ENCODE peak calls at places on chromosomes 6 and 20, in five cellular contexts. D is HepG2, P is H1, O is SK-N-SH, R is HCT116. Y is an unnamed sample.

GRCh38 chr6:157944983-157945931 is 36.4 kb upstream of the SYNJ2 start:
- DNase-seq in D (no peak), P (no peak), O (no peak), R (no peak), Y (no peak)

GRCh38 chr6:126716826-126717514 is 377.1 kb downstream of the CENPW start:
- DNase-seq in D (no peak), P (no peak), O (no peak), R (peak), Y (no peak)

GRCh38 chr6:30037182-30037788 is 23.8 kb upstream of the POLR1H start:
- DNase-seq in D (peak), P (no peak), O (peak), R (no peak), Y (peak)

GRCh38 chr20:33644313-33645071 is 17.6 kb upstream of the C20orf144 start:
- DNase-seq in D (no peak), P (no peak), O (no peak), R (no peak), Y (no peak)

GRCh38 chr20:20941468-20941889 is 164.7 kb downstream of the LINC00237 start:
- DNase-seq in D (peak), P (no peak), O (no peak), R (no peak), Y (no peak)

GRCh38 chr6:1348675-1349074 is 36.8 kb downstream of the FOXQ1 start:
- DNase-seq in D (no peak), P (no peak), O (no peak), R (no peak), Y (no peak)

GRCh38 chr6:99241905-99242534 is 107.5 kb downstream of the FAXC start:
- DNase-seq in D (peak), P (peak), O (peak), R (peak), Y (peak)

GRCh38 chr6:116016846-116017545 is 43.7 kb downstream of the FRK start:
- DNase-seq in D (peak), P (no peak), O (no peak), R (no peak), Y (peak)

GRCh38 chr6:159056432-159056831 is 11.6 kb upstream of the TAGAP start:
- DNase-seq in D (no peak), P (no peak), O (no peak), R (no peak), Y (no peak)

GRCh38 chr20:23257848-23258746 is 92.5 kb upstream of the NXT1 start:
- DNase-seq in D (no peak), P (peak), O (peak), R (no peak), Y (no peak)

GRCh38 chr20:32327087-32327681 is 30.9 kb upstream of the ASXL1 start:
- DNase-seq in D (peak), P (no peak), O (no peak), R (no peak), Y (no peak)

GRCh38 chr20:54207743-54208491 is at the start of gene PFDN4:
- DNase-seq in D (peak), P (peak), O (peak), R (peak), Y (peak)

GRCh38 chr6:25050356-25050755 is 114.6 kb upstream of the RIPOR2 start:
- DNase-seq in D (no peak), P (no peak), O (no peak), R (no peak), Y (no peak)

GRCh38 chr6:17714177-17714576 is 7.5 kb upstream of the NUP153 start:
- DNase-seq in D (peak), P (no peak), O (no peak), R (no peak), Y (no peak)

GRCh38 chr20:51745804-51746203 is 22.4 kb downstream of the ATP9A start:
- DNase-seq in D (no peak), P (no peak), O (no peak), R (no peak), Y (no peak)

GRCh38 chr20:33757458-33757857 is 25.7 kb downstream of the ZNF341 start:
- DNase-seq in D (no peak), P (no peak), O (no peak), R (no peak), Y (no peak)

GRCh38 chr6:8434727-8435092 is 635 bp downstream of the SLC35B3 start:
- DNase-seq in D (no peak), P (no peak), O (no peak), R (no peak), Y (peak)

GRCh38 chr6:113763311-113763766 is 93.8 kb upstream of the MARCKS start:
- DNase-seq in D (no peak), P (no peak), O (no peak), R (no peak), Y (no peak)

GRCh38 chr6:1820165-1820564 is 210.4 kb downstream of the FOXC1 start:
- DNase-seq in D (peak), P (no peak), O (no peak), R (no peak), Y (no peak)

GRCh38 chr6:30154709-30155521 is 6.1 kb downstream of the TRIM10 start:
- DNase-seq in D (peak), P (no peak), O (no peak), R (no peak), Y (peak)

DNA sequence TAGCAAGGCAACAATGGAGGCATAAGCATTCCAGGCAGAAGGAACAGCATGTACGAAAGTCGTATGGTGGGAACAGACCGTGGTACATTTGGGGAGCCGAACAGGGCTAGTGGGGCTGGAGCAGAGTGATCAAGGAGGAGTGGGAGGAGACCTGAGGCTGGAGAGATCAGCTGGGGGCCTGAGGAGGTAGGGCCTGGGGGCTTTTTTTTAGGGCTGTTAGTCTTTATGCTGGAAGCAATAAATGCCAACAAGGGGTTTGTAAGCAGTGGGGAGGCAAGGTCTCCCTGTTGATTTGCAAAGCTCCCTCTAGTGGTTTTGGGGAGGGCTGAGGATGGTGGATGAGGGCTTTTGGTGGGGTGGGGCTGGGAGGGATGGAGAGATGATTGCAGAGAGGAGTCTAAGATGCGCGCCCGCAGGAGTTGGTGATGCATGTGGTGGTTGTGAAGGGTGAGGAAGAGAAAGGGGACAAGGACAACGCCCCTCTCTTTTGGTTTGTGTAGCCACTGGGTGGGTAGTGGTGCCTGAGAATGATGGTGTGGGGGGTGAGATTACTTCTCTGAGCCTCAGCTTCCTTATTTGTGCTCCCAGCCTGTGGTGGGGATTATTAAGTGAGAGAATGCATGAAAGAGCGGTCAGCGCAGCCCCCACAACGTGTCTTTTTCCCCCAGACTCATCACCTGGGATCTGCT is 74.1 kb upstream of the TOX2 start:
- DNase-seq in D (peak), P (peak), O (peak), R (peak), Y (peak)
- TF ChIP-seq JUND in D (no peak), P (no peak), O (no peak), R (no peak), Y (no peak)

GRCh38 chr6:139637766-139638165 is 263.3 kb upstream of the CITED2 start:
- DNase-seq in D (no peak), P (no peak), O (no peak), R (no peak), Y (no peak)

GRCh38 chr6:139638179-139638872 is 263.9 kb upstream of the CITED2 start:
- DNase-seq in D (no peak), P (no peak), O (no peak), R (no peak), Y (no peak)

GRCh38 chr6:139632798-139633197 is 258.4 kb upstream of the CITED2 start:
- DNase-seq in D (no peak), P (no peak), O (no peak), R (no peak), Y (no peak)

GRCh38 chr6:139635401-139636130 is 261.1 kb upstream of the CITED2 start:
- DNase-seq in D (no peak), P (no peak), O (no peak), R (no peak), Y (no peak)

GRCh38 chr6:139636391-139636790 is 261.9 kb upstream of the CITED2 start:
- DNase-seq in D (no peak), P (no peak), O (no peak), R (no peak), Y (no peak)
- TF ChIP-seq JUND in D (no peak), P (no peak), O (no peak), R (no peak), Y (no peak)

GRCh38 chr6:151442359-151442758 is 9.6 kb downstream of the RMND1 start:
- DNase-seq in D (no peak), P (no peak), O (no peak), R (no peak), Y (no peak)

GRCh38 chr6:151443449-151443848 is 8.5 kb downstream of the RMND1 start:
- DNase-seq in D (no peak), P (no peak), O (no peak), R (no peak), Y (no peak)

GRCh38 chr6:151440498-151440897 is 11.4 kb downstream of the RMND1 start:
- DNase-seq in D (no peak), P (no peak), O (no peak), R (no peak), Y (no peak)

GRCh38 chr6:151441390-151442166 is 10.3 kb downstream of the RMND1 start:
- DNase-seq in D (peak), P (no peak), O (no peak), R (no peak), Y (no peak)

DNA sequence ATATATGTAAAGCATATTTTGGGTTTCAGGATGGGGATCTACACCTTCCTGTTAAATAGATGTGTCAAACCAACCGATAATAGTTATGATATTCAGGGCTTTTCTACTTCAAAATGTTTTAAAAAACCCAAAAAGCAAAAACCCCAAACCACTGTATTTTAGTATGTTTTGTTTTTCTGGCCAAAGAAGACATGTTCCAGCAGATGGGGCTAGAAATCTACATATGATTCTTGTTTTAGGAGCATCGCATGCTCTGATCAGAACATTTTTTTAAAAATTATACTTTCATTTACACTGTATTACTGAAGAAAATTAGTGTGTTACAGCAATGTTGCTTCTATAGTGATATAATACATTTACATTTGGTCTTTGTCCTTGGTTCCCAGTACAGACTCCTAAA is 11.0 kb downstream of the RMND1 start:
- DNase-seq in D (no peak), P (no peak), O (no peak), R (no peak), Y (peak)
- TF ChIP-seq JUND in D (no peak), P (no peak), O (no peak), R (no peak), Y (no peak)

GRCh38 chr6:156595481-156595880 is 181.7 kb upstream of the ARID1B start:
- DNase-seq in D (no peak), P (no peak), O (no peak), R (no peak), Y (no peak)
- TF ChIP-seq JUND in D (no peak), P (no peak), O (no peak), R (no peak), Y (no peak)

GRCh38 chr6:130713144-130713543 is 114.1 kb upstream of the SMLR1 start:
- DNase-seq in D (no peak), P (peak), O (no peak), R (no peak), Y (no peak)

GRCh38 chr6:130720076-130720475 is 107.1 kb upstream of the SMLR1 start:
- DNase-seq in D (no peak), P (no peak), O (no peak), R (no peak), Y (no peak)

GRCh38 chr6:130715058-130715457 is 112.1 kb upstream of the SMLR1 start:
- DNase-seq in D (no peak), P (no peak), O (no peak), R (no peak), Y (no peak)

GRCh38 chr6:130717657-130718056 is 109.5 kb upstream of the SMLR1 start:
- DNase-seq in D (no peak), P (no peak), O (no peak), R (no peak), Y (no peak)
- TF ChIP-seq JUND in D (no peak), P (no peak), O (no peak), R (no peak), Y (no peak)

GRCh38 chr6:6542357-6542756 is 46.2 kb upstream of the LY86 start:
- DNase-seq in D (no peak), P (no peak), O (no peak), R (no peak), Y (no peak)

GRCh38 chr6:6543181-6543879 is 45.2 kb upstream of the LY86 start:
- DNase-seq in D (no peak), P (no peak), O (no peak), R (no peak), Y (peak)

GRCh38 chr6:6538301-6538700 is 50.2 kb upstream of the LY86 start:
- DNase-seq in D (no peak), P (no peak), O (no peak), R (no peak), Y (no peak)

GRCh38 chr6:6534399-6534798 is 54.1 kb upstream of the LY86 start:
- DNase-seq in D (no peak), P (no peak), O (no peak), R (no peak), Y (no peak)

DNA sequence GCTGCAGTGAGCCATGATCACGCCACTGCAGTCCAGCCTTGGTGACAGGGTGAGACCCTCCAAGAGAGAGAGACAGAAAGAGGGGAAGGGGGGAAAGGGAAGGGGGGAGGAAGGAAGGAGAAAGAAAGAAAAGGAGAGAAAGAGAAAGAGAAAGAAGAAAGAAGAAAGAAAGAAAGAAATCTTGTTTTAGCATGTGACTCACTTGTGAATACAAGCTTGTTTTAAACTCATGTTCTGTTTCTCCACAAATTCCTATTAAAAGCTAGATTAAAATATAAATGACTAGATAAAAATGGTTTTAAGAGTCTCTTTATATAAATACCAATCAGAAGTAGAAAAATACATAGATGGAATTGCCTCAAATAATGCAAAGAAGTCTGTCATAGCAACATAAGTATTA is 51.0 kb upstream of the LY86 start:
- DNase-seq in D (no peak), P (no peak), O (no peak), R (no peak), Y (no peak)
- TF ChIP-seq JUND in D (no peak), P (no peak), O (no peak), R (no peak), Y (no peak)

DNA sequence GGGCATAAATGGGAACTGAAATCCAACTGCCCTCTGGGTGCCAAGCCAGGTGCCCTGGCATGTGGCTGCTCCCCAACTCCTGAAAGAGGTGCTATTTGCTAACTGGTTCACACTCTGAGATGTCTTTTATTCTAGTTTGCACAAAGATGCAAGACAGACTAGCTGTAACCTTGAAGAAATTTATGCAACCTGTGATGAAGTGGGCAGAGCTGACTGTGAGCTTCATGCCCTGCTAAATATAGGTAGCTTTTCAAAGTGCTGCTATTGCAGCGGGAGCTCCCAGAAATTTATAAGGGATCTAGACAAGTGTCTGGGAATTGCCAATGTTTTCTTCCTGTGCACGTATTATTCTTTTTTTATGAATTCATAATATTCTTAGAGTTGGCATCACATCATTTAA is 517.5 kb downstream of the RNF144B start:
- DNase-seq in D (no peak), P (no peak), O (no peak), R (no peak), Y (no peak)
- TF ChIP-seq JUND in D (no peak), P (no peak), O (no peak), R (no peak), Y (no peak)

GRCh38 chr20:64106981-64107735 is at the start of gene NPBWR2:
- DNase-seq in D (no peak), P (peak), O (no peak), R (no peak), Y (no peak)
- TF ChIP-seq JUND in D (no peak), P (no peak), O (no peak), R (no peak), Y (no peak)

Y was measured in T47D.